ENCODE peak calls at places on chromosomes 4 and X, in ten cellular contexts. One of them, this sample, is unnamed.

GRCh38 chr4:57154191-57154590 is 44.0 kb upstream of the IGFBP7 start:
- DNase-seq in ovary: no peak
- DNase-seq in IMR-90: peak; percentile 23
- DNase-seq in uterus: no peak
- DNase-seq in heart left ventricle: no peak
- DNase-seq in prostate gland: no peak
- DNase-seq in thyroid gland: no peak
- DNase-seq in body of pancreas: no peak
- DNase-seq in tibial nerve: no peak
- DNase-seq in endothelial cell of umbilical vein: peak; percentile 45
- DNase-seq in this sample: no peak

GRCh38 chr4:26786916-26787315 is 73.7 kb upstream of the STIM2 start:
- DNase-seq in ovary: no peak
- DNase-seq in IMR-90: no peak
- DNase-seq in uterus: no peak
- DNase-seq in heart left ventricle: no peak
- DNase-seq in prostate gland: no peak
- DNase-seq in thyroid gland: no peak
- DNase-seq in body of pancreas: no peak
- DNase-seq in tibial nerve: no peak
- DNase-seq in endothelial cell of umbilical vein: no peak
- DNase-seq in this sample: no peak

GRCh38 chr4:108693211-108693610 is 42.8 kb downstream of the OSTC start:
- DNase-seq in ovary: no peak
- DNase-seq in IMR-90: no peak
- DNase-seq in uterus: no peak
- DNase-seq in heart left ventricle: no peak
- DNase-seq in prostate gland: no peak
- DNase-seq in thyroid gland: no peak
- DNase-seq in body of pancreas: no peak
- DNase-seq in tibial nerve: no peak
- DNase-seq in endothelial cell of umbilical vein: no peak
- DNase-seq in this sample: no peak

GRCh38 chr4:76706581-76706980 is 191.4 kb downstream of the SOWAHB start:
- DNase-seq in ovary: no peak
- DNase-seq in IMR-90: no peak
- DNase-seq in uterus: no peak
- DNase-seq in heart left ventricle: no peak
- DNase-seq in prostate gland: no peak
- DNase-seq in thyroid gland: no peak
- DNase-seq in body of pancreas: no peak
- DNase-seq in tibial nerve: no peak
- DNase-seq in endothelial cell of umbilical vein: no peak
- DNase-seq in this sample: no peak

GRCh38 chrX:39000802-39001201 is 199.5 kb downstream of the MID1IP1 start:
- DNase-seq in ovary: no peak
- DNase-seq in IMR-90: peak; percentile 37
- DNase-seq in uterus: no peak
- DNase-seq in heart left ventricle: no peak
- DNase-seq in prostate gland: no peak
- DNase-seq in thyroid gland: no peak
- DNase-seq in body of pancreas: no peak
- DNase-seq in tibial nerve: no peak
- DNase-seq in endothelial cell of umbilical vein: no peak
- DNase-seq in this sample: no peak

GRCh38 chrX:44234116-44234515 is 109.4 kb downstream of the EFHC2 start:
- DNase-seq in ovary: no peak
- DNase-seq in IMR-90: no peak
- DNase-seq in uterus: no peak
- DNase-seq in heart left ventricle: no peak
- DNase-seq in prostate gland: no peak
- DNase-seq in thyroid gland: no peak
- DNase-seq in body of pancreas: no peak
- DNase-seq in tibial nerve: no peak
- DNase-seq in endothelial cell of umbilical vein: no peak
- DNase-seq in this sample: no peak

GRCh38 chr4:39712819-39713607 is 15.1 kb downstream of the UBE2K start:
- DNase-seq in ovary: no peak
- DNase-seq in IMR-90: no peak
- DNase-seq in uterus: no peak
- DNase-seq in heart left ventricle: no peak
- DNase-seq in prostate gland: no peak
- DNase-seq in thyroid gland: no peak
- DNase-seq in body of pancreas: no peak
- DNase-seq in tibial nerve: no peak
- DNase-seq in endothelial cell of umbilical vein: no peak
- DNase-seq in this sample: no peak

GRCh38 chr4:38455092-38455855 is 208.7 kb upstream of the KLF3 start:
- DNase-seq in ovary: no peak
- DNase-seq in IMR-90: no peak
- DNase-seq in uterus: no peak
- DNase-seq in heart left ventricle: no peak
- DNase-seq in prostate gland: no peak
- DNase-seq in thyroid gland: no peak
- DNase-seq in body of pancreas: no peak
- DNase-seq in tibial nerve: no peak
- DNase-seq in endothelial cell of umbilical vein: no peak
- DNase-seq in this sample: no peak

GRCh38 chr4:16196482-16197393 is 29.5 kb downstream of the TAPT1 start:
- DNase-seq in ovary: no peak
- DNase-seq in IMR-90: peak; percentile 65
- DNase-seq in uterus: no peak
- DNase-seq in heart left ventricle: no peak
- DNase-seq in prostate gland: peak; percentile 62
- DNase-seq in thyroid gland: no peak
- DNase-seq in body of pancreas: no peak
- DNase-seq in tibial nerve: no peak
- DNase-seq in endothelial cell of umbilical vein: peak; percentile 83
- DNase-seq in this sample: no peak

GRCh38 chrX:34563809-34564208 is 93.3 kb downstream of the TMEM47 start:
- DNase-seq in ovary: no peak
- DNase-seq in IMR-90: no peak
- DNase-seq in uterus: no peak
- DNase-seq in heart left ventricle: no peak
- DNase-seq in prostate gland: no peak
- DNase-seq in thyroid gland: no peak
- DNase-seq in body of pancreas: no peak
- DNase-seq in tibial nerve: no peak
- DNase-seq in endothelial cell of umbilical vein: no peak
- DNase-seq in this sample: no peak

GRCh38 chr4:64068096-64068495 is 341.2 kb downstream of the TECRL start:
- DNase-seq in ovary: no peak
- DNase-seq in IMR-90: no peak
- DNase-seq in uterus: no peak
- DNase-seq in heart left ventricle: no peak
- DNase-seq in prostate gland: no peak
- DNase-seq in thyroid gland: no peak
- DNase-seq in body of pancreas: no peak
- DNase-seq in tibial nerve: no peak
- DNase-seq in endothelial cell of umbilical vein: no peak
- DNase-seq in this sample: no peak
- TF ChIP-seq POLR2A in ovary: no peak
- TF ChIP-seq POLR2A in IMR-90: no peak
- TF ChIP-seq POLR2A in uterus: no peak
- TF ChIP-seq POLR2A in heart left ventricle: no peak
- TF ChIP-seq POLR2A in prostate gland: no peak
- TF ChIP-seq POLR2A in thyroid gland: no peak
- TF ChIP-seq POLR2A in body of pancreas: no peak
- TF ChIP-seq POLR2A in tibial nerve: no peak
- TF ChIP-seq POLR2A in endothelial cell of umbilical vein: no peak
- TF ChIP-seq POLR2A in this sample: no peak

DNA sequence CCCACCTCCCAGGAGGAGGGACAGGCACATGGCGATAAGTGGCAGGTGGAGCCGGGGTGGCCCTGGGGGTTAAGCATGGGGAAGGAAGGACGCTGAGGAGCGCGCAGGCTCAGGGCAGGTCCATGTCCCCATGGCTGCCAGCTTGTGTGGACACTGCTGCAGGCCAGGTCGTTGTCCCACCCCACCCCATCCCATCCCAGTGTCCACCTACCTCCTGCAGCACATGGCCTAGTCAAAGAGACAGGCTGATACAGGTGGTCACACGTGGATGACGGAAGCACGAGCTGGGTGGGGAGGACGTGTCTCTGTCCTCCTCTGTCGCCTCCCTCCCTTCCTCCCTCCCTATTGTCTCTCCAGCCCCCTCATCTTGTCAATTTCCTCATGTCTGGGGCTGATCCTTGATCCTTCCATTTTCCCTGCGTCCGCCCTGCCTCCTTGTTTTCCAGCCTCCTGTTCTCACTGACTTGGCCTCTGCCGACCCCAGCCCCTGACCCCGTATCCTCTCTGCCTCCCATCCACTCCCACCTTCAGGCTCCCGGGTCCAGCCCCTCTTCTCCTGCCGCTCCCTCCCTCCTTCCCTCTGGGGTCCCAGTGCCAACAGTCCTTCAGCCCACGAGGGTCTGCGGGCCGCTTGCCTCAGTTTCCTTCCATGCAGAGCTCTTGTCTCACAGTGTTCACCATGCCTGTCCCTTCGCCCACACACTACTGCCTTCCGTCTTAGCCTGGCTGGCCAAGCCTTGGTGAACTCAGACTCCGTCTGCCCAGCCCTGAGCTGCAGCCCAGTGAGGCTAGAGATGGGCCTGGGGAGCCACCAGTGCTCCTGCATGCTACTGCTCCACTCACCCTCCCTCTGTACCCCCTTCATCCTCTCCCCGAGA is 15.5 kb upstream of the ADD1 start:
- DNase-seq in ovary: no peak
- DNase-seq in IMR-90: no peak
- DNase-seq in uterus: no peak
- DNase-seq in heart left ventricle: peak; percentile 13
- DNase-seq in prostate gland: no peak
- DNase-seq in thyroid gland: no peak
- DNase-seq in body of pancreas: peak; percentile 6
- DNase-seq in tibial nerve: no peak
- DNase-seq in endothelial cell of umbilical vein: no peak
- DNase-seq in this sample: peak; percentile 84
- H3K4me3 ChIP-seq in ovary: no peak overlapping the region
- H3K4me3 ChIP-seq in IMR-90: no peak overlapping the region
- H3K4me3 ChIP-seq in uterus: no peak overlapping the region
- H3K4me3 ChIP-seq in heart left ventricle: no peak overlapping the region
- H3K4me3 ChIP-seq in prostate gland: no peak overlapping the region
- H3K4me3 ChIP-seq in thyroid gland: no peak overlapping the region
- H3K4me3 ChIP-seq in body of pancreas: no peak overlapping the region
- H3K4me3 ChIP-seq in tibial nerve: no peak overlapping the region
- H3K4me3 ChIP-seq in endothelial cell of umbilical vein: no peak overlapping the region
- H3K4me3 ChIP-seq in this sample: no peak overlapping the region

GRCh38 chrX:108735680-108736508 is 469 bp downstream of the IRS4 start:
- DNase-seq in ovary: peak; percentile 44
- DNase-seq in IMR-90: no peak
- DNase-seq in uterus: no peak
- DNase-seq in heart left ventricle: no peak
- DNase-seq in prostate gland: no peak
- DNase-seq in thyroid gland: peak; percentile 38
- DNase-seq in body of pancreas: no peak
- DNase-seq in tibial nerve: no peak
- DNase-seq in endothelial cell of umbilical vein: peak; percentile 7
- DNase-seq in this sample: peak; percentile 80

GRCh38 chrX:108732630-108733321 is 3.6 kb downstream of the IRS4 start:
- DNase-seq in ovary: peak; percentile 28
- DNase-seq in IMR-90: no peak
- DNase-seq in uterus: no peak
- DNase-seq in heart left ventricle: peak; percentile 15
- DNase-seq in prostate gland: no peak
- DNase-seq in thyroid gland: no peak
- DNase-seq in body of pancreas: no peak
- DNase-seq in tibial nerve: no peak
- DNase-seq in endothelial cell of umbilical vein: no peak
- DNase-seq in this sample: peak; percentile 81

GRCh38 chrX:108734426-108734825 is 1.9 kb downstream of the IRS4 start:
- DNase-seq in ovary: peak; percentile 17
- DNase-seq in IMR-90: no peak
- DNase-seq in uterus: no peak
- DNase-seq in heart left ventricle: no peak
- DNase-seq in prostate gland: no peak
- DNase-seq in thyroid gland: no peak
- DNase-seq in body of pancreas: no peak
- DNase-seq in tibial nerve: no peak
- DNase-seq in endothelial cell of umbilical vein: no peak
- DNase-seq in this sample: no peak

GRCh38 chrX:108736509-108737479 is at the start of gene IRS4:
- DNase-seq in ovary: peak; percentile 71
- DNase-seq in IMR-90: no peak
- DNase-seq in uterus: peak; percentile 33
- DNase-seq in heart left ventricle: peak; percentile 22
- DNase-seq in prostate gland: peak; percentile 15
- DNase-seq in thyroid gland: peak; percentile 86
- DNase-seq in body of pancreas: peak; percentile 30
- DNase-seq in tibial nerve: no peak
- DNase-seq in endothelial cell of umbilical vein: peak; percentile 13
- DNase-seq in this sample: no peak

DNA sequence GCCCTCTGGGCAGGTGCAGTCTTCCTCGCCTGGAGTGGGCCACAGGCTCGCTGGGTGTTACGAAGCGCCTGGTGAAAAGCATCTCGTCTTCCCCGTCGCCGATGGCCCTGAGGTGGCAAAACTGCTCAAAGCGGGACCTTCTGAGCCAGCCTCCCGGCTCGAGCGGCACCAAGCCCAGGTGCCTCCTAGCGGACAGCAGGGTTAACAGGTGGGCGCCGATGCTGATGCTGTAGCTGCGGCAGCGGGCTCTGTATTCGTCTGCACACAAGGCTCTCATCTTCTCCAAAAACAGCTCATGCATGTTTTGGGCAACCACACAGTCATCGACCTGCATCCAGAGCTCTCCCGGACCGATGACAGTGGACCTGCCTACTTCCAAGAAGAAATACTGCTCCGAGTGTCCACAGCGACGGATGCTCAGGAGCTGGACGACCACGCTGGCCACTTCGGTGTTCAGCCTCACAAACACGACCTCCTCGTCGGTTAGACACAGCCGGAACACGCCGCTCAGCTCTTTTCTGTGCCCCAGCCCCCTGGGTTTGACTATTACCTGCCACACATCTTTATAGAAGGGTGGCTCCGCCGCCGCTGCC is 1.2 kb downstream of the IRS4 start:
- DNase-seq in ovary: peak; percentile 21
- DNase-seq in IMR-90: no peak
- DNase-seq in uterus: no peak
- DNase-seq in heart left ventricle: no peak
- DNase-seq in prostate gland: peak; percentile 7
- DNase-seq in thyroid gland: peak; percentile 45
- DNase-seq in body of pancreas: peak; percentile 24
- DNase-seq in tibial nerve: no peak
- DNase-seq in endothelial cell of umbilical vein: peak; percentile 1
- DNase-seq in this sample: no peak
- TF ChIP-seq CTCF in ovary: no peak
- TF ChIP-seq CTCF in IMR-90: no peak
- TF ChIP-seq CTCF in uterus: no peak
- TF ChIP-seq CTCF in heart left ventricle: no peak
- TF ChIP-seq CTCF in prostate gland: no peak
- TF ChIP-seq CTCF in thyroid gland: peak; percentile 40
- TF ChIP-seq CTCF in body of pancreas: no peak
- TF ChIP-seq CTCF in tibial nerve: no peak
- TF ChIP-seq CTCF in endothelial cell of umbilical vein: no peak
- TF ChIP-seq CTCF in this sample: no peak

DNA sequence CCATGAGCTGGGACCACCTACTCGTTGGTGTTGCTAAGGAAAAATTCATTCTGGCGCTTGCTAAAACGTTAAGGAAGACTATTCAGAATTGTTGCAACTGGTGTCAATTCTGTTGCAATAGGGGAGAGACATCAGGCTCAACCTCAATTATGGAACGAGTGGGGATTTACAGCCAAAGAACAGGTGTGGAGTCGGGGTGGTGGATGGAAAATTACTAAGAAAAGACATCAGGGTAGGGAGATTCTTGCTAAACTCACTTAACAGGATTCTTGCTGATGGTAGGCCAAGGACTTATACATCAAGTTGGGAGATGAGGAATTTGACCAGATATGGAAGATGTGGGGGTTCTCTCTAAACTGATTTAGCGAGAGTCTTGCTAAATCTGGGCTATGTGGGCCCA is 139.7 kb downstream of the TENM3 start:
- DNase-seq in ovary: no peak
- DNase-seq in IMR-90: no peak
- DNase-seq in uterus: no peak
- DNase-seq in heart left ventricle: no peak
- DNase-seq in prostate gland: no peak
- DNase-seq in thyroid gland: no peak
- DNase-seq in body of pancreas: no peak
- DNase-seq in tibial nerve: no peak
- DNase-seq in endothelial cell of umbilical vein: no peak
- DNase-seq in this sample: no peak
- TF ChIP-seq POLR2A in ovary: no peak
- TF ChIP-seq POLR2A in IMR-90: no peak
- TF ChIP-seq POLR2A in uterus: no peak
- TF ChIP-seq POLR2A in heart left ventricle: no peak
- TF ChIP-seq POLR2A in prostate gland: no peak
- TF ChIP-seq POLR2A in thyroid gland: no peak
- TF ChIP-seq POLR2A in body of pancreas: no peak
- TF ChIP-seq POLR2A in tibial nerve: no peak
- TF ChIP-seq POLR2A in endothelial cell of umbilical vein: no peak
- TF ChIP-seq POLR2A in this sample: no peak

This sample was measured in lower leg skin.